ENCODE peak calls at places on chromosomes 7 and 10, in nine cellular contexts. One of them, this sample, is unnamed. For H3K27me3, the result is how much of the 10 kb centered on the place peaks cover.

GRCh38 chr10:31099664-31100063 is 68.0 kb upstream of the ZNF438 start:
- DNase-seq in brain microvascular endothelial cell: no peak
- DNase-seq in neural progenitor cell: no peak
- DNase-seq in kidney epithelial cell: peak
- DNase-seq in fibroblast of lung: peak
- DNase-seq in left ventricle myocardium inferior: no peak
- DNase-seq in transverse colon: peak
- DNase-seq in foreskin keratinocyte: peak
- DNase-seq in esophagus squamous epithelium: no peak
- DNase-seq in this sample: no peak

GRCh38 chr7:150586778-150587152 is 19.6 kb downstream of the GIMAP4 start:
- DNase-seq in brain microvascular endothelial cell: no peak
- DNase-seq in neural progenitor cell: no peak
- DNase-seq in kidney epithelial cell: no peak
- DNase-seq in fibroblast of lung: no peak
- DNase-seq in left ventricle myocardium inferior: no peak
- DNase-seq in transverse colon: no peak
- DNase-seq in foreskin keratinocyte: no peak
- DNase-seq in esophagus squamous epithelium: no peak
- DNase-seq in this sample: no peak

GRCh38 chr7:153091477-153091876 is 331.9 kb downstream of the ACTR3B start:
- DNase-seq in brain microvascular endothelial cell: no peak
- DNase-seq in neural progenitor cell: no peak
- DNase-seq in kidney epithelial cell: no peak
- DNase-seq in fibroblast of lung: no peak
- DNase-seq in left ventricle myocardium inferior: no peak
- DNase-seq in transverse colon: no peak
- DNase-seq in foreskin keratinocyte: no peak
- DNase-seq in esophagus squamous epithelium: no peak
- DNase-seq in this sample: no peak

GRCh38 chr10:59873924-59874323 is 32.4 kb downstream of the CCDC6 start:
- DNase-seq in brain microvascular endothelial cell: no peak
- DNase-seq in neural progenitor cell: no peak
- DNase-seq in kidney epithelial cell: no peak
- DNase-seq in fibroblast of lung: no peak
- DNase-seq in left ventricle myocardium inferior: no peak
- DNase-seq in transverse colon: no peak
- DNase-seq in foreskin keratinocyte: no peak
- DNase-seq in esophagus squamous epithelium: no peak
- DNase-seq in this sample: no peak

GRCh38 chr7:918441-919113 is 35.9 kb downstream of the ADAP1 start:
- DNase-seq in brain microvascular endothelial cell: no peak
- DNase-seq in neural progenitor cell: no peak
- DNase-seq in kidney epithelial cell: no peak
- DNase-seq in fibroblast of lung: no peak
- DNase-seq in left ventricle myocardium inferior: peak
- DNase-seq in transverse colon: peak
- DNase-seq in foreskin keratinocyte: no peak
- DNase-seq in esophagus squamous epithelium: no peak
- DNase-seq in this sample: no peak

GRCh38 chr7:54839538-54840213 is 80.7 kb upstream of the SEC61G start:
- DNase-seq in brain microvascular endothelial cell: peak
- DNase-seq in neural progenitor cell: peak
- DNase-seq in kidney epithelial cell: no peak
- DNase-seq in fibroblast of lung: peak
- DNase-seq in left ventricle myocardium inferior: peak
- DNase-seq in transverse colon: peak
- DNase-seq in foreskin keratinocyte: no peak
- DNase-seq in esophagus squamous epithelium: no peak
- DNase-seq in this sample: peak

GRCh38 chr10:36344240-36344639 is 702.1 kb upstream of the FZD8 start:
- DNase-seq in brain microvascular endothelial cell: no peak
- DNase-seq in neural progenitor cell: no peak
- DNase-seq in kidney epithelial cell: no peak
- DNase-seq in fibroblast of lung: peak
- DNase-seq in left ventricle myocardium inferior: no peak
- DNase-seq in transverse colon: no peak
- DNase-seq in foreskin keratinocyte: no peak
- DNase-seq in esophagus squamous epithelium: no peak
- DNase-seq in this sample: no peak

GRCh38 chr7:135905858-135906257 is 71.3 kb downstream of the MTPN start:
- DNase-seq in brain microvascular endothelial cell: no peak
- DNase-seq in neural progenitor cell: no peak
- DNase-seq in kidney epithelial cell: no peak
- DNase-seq in fibroblast of lung: peak
- DNase-seq in left ventricle myocardium inferior: no peak
- DNase-seq in transverse colon: no peak
- DNase-seq in foreskin keratinocyte: no peak
- DNase-seq in esophagus squamous epithelium: no peak
- DNase-seq in this sample: peak

GRCh38 chr7:139108256-139109187 is 998 bp downstream of the ZC3HAV1 start:
- DNase-seq in brain microvascular endothelial cell: peak
- DNase-seq in neural progenitor cell: peak
- DNase-seq in kidney epithelial cell: no peak
- DNase-seq in fibroblast of lung: peak
- DNase-seq in left ventricle myocardium inferior: peak
- DNase-seq in transverse colon: peak
- DNase-seq in foreskin keratinocyte: no peak
- DNase-seq in esophagus squamous epithelium: no peak
- DNase-seq in this sample: peak

GRCh38 chr10:48739141-48739540 is 54.5 kb downstream of the WDFY4 start:
- DNase-seq in brain microvascular endothelial cell: no peak
- DNase-seq in neural progenitor cell: no peak
- DNase-seq in kidney epithelial cell: no peak
- DNase-seq in fibroblast of lung: no peak
- DNase-seq in left ventricle myocardium inferior: no peak
- DNase-seq in transverse colon: no peak
- DNase-seq in foreskin keratinocyte: no peak
- DNase-seq in esophagus squamous epithelium: no peak
- DNase-seq in this sample: no peak

GRCh38 chr10:48742891-48743845 is 58.5 kb downstream of the WDFY4 start:
- DNase-seq in brain microvascular endothelial cell: no peak
- DNase-seq in neural progenitor cell: peak
- DNase-seq in kidney epithelial cell: no peak
- DNase-seq in fibroblast of lung: no peak
- DNase-seq in left ventricle myocardium inferior: no peak
- DNase-seq in transverse colon: no peak
- DNase-seq in foreskin keratinocyte: no peak
- DNase-seq in esophagus squamous epithelium: no peak
- DNase-seq in this sample: peak

GRCh38 chr10:48737866-48738265 is 53.2 kb downstream of the WDFY4 start:
- DNase-seq in brain microvascular endothelial cell: no peak
- DNase-seq in neural progenitor cell: no peak
- DNase-seq in kidney epithelial cell: no peak
- DNase-seq in fibroblast of lung: no peak
- DNase-seq in left ventricle myocardium inferior: no peak
- DNase-seq in transverse colon: no peak
- DNase-seq in foreskin keratinocyte: peak
- DNase-seq in esophagus squamous epithelium: no peak
- DNase-seq in this sample: no peak

GRCh38 chr10:48735836-48736390 is 51.2 kb downstream of the WDFY4 start:
- DNase-seq in brain microvascular endothelial cell: no peak
- DNase-seq in neural progenitor cell: no peak
- DNase-seq in kidney epithelial cell: no peak
- DNase-seq in fibroblast of lung: no peak
- DNase-seq in left ventricle myocardium inferior: no peak
- DNase-seq in transverse colon: no peak
- DNase-seq in foreskin keratinocyte: no peak
- DNase-seq in esophagus squamous epithelium: no peak
- DNase-seq in this sample: no peak

DNA sequence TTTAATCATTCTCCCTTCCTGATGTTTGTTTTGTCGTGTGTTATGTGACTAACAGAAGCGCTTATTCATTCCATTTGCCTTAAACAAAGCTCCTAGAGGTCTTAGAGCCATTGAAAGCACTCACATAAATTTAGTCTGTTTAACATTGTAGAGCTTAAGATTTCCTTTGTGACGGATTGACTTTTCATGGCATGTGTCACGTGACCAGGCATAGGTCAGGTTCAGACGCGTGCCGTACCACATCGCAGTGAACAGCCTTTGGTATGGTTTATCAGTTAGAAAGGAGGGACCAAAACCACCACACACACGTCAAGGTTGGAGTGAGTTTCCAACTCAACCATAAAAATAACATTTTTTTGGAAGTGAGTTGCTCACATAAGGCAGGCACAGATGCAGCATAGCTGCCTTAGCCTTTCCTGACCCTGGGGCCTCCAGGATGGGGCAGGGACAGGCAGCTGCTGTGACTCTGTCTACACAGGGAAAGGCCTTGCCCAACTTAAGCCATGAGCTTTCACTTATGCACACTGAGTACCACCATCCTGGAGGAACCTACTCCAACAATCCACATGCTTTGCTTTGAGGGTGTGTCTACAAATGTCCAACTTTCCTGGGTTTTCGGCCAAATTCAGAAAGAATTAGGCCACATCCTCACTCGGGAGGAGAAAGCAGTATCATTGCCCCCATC is 55.5 kb downstream of the WDFY4 start:
- DNase-seq in brain microvascular endothelial cell: no peak
- DNase-seq in neural progenitor cell: no peak
- DNase-seq in kidney epithelial cell: no peak
- DNase-seq in fibroblast of lung: no peak
- DNase-seq in left ventricle myocardium inferior: no peak
- DNase-seq in transverse colon: no peak
- DNase-seq in foreskin keratinocyte: no peak
- DNase-seq in esophagus squamous epithelium: no peak
- DNase-seq in this sample: peak
- H3K27me3 ChIP-seq in brain microvascular endothelial cell: under half
- H3K27me3 ChIP-seq in neural progenitor cell: under half
- H3K27me3 ChIP-seq in kidney epithelial cell: under half
- H3K27me3 ChIP-seq in fibroblast of lung: under half
- H3K27me3 ChIP-seq in left ventricle myocardium inferior: under half
- H3K27me3 ChIP-seq in transverse colon: under half
- H3K27me3 ChIP-seq in foreskin keratinocyte: under half
- H3K27me3 ChIP-seq in esophagus squamous epithelium: under half
- H3K27me3 ChIP-seq in this sample: under half

DNA sequence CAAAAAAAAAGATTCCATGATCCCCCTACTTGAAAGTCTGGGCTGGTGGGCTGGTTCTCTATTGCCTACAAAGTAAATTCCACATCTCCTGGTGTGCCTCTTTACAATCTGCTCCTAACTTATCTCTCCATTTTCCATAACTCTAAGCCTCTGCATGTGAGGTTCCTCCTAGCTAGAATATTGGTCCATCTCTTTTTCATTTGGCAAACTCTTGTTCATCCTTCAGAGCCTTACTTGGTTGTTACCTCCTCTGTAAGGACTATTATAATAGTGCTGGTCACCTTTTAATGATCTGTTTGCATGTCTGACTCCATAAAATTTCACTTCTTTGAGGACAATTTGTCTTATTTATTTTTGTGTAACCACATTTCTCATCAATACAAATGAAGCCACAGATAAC is 1.6 kb upstream of the NRCAM start:
- DNase-seq in brain microvascular endothelial cell: no peak
- DNase-seq in neural progenitor cell: no peak
- DNase-seq in kidney epithelial cell: no peak
- DNase-seq in fibroblast of lung: no peak
- DNase-seq in left ventricle myocardium inferior: no peak
- DNase-seq in transverse colon: no peak
- DNase-seq in foreskin keratinocyte: no peak
- DNase-seq in esophagus squamous epithelium: no peak
- DNase-seq in this sample: no peak
- H3K27me3 ChIP-seq in brain microvascular endothelial cell: under half
- H3K27me3 ChIP-seq in neural progenitor cell: half or more
- H3K27me3 ChIP-seq in kidney epithelial cell: under half
- H3K27me3 ChIP-seq in fibroblast of lung: under half
- H3K27me3 ChIP-seq in left ventricle myocardium inferior: half or more
- H3K27me3 ChIP-seq in transverse colon: half or more
- H3K27me3 ChIP-seq in foreskin keratinocyte: half or more
- H3K27me3 ChIP-seq in esophagus squamous epithelium: under half
- H3K27me3 ChIP-seq in this sample: under half

GRCh38 chr10:44966129-44966815 is 6.7 kb downstream of the RASSF4 start:
- DNase-seq in brain microvascular endothelial cell: no peak
- DNase-seq in neural progenitor cell: no peak
- DNase-seq in kidney epithelial cell: no peak
- DNase-seq in fibroblast of lung: no peak
- DNase-seq in left ventricle myocardium inferior: no peak
- DNase-seq in transverse colon: no peak
- DNase-seq in foreskin keratinocyte: no peak
- DNase-seq in esophagus squamous epithelium: no peak
- DNase-seq in this sample: no peak

GRCh38 chr10:44966816-44967509 is 7.4 kb downstream of the RASSF4 start:
- DNase-seq in brain microvascular endothelial cell: no peak
- DNase-seq in neural progenitor cell: no peak
- DNase-seq in kidney epithelial cell: no peak
- DNase-seq in fibroblast of lung: no peak
- DNase-seq in left ventricle myocardium inferior: no peak
- DNase-seq in transverse colon: no peak
- DNase-seq in foreskin keratinocyte: no peak
- DNase-seq in esophagus squamous epithelium: no peak
- DNase-seq in this sample: no peak

GRCh38 chr10:44965651-44966097 is 6.1 kb downstream of the RASSF4 start:
- DNase-seq in brain microvascular endothelial cell: no peak
- DNase-seq in neural progenitor cell: no peak
- DNase-seq in kidney epithelial cell: no peak
- DNase-seq in fibroblast of lung: no peak
- DNase-seq in left ventricle myocardium inferior: no peak
- DNase-seq in transverse colon: no peak
- DNase-seq in foreskin keratinocyte: no peak
- DNase-seq in esophagus squamous epithelium: no peak
- DNase-seq in this sample: peak

GRCh38 chr10:44963772-44964633 is 4.4 kb downstream of the RASSF4 start:
- DNase-seq in brain microvascular endothelial cell: no peak
- DNase-seq in neural progenitor cell: peak
- DNase-seq in kidney epithelial cell: no peak
- DNase-seq in fibroblast of lung: peak
- DNase-seq in left ventricle myocardium inferior: peak
- DNase-seq in transverse colon: no peak
- DNase-seq in foreskin keratinocyte: no peak
- DNase-seq in esophagus squamous epithelium: no peak
- DNase-seq in this sample: no peak

DNA sequence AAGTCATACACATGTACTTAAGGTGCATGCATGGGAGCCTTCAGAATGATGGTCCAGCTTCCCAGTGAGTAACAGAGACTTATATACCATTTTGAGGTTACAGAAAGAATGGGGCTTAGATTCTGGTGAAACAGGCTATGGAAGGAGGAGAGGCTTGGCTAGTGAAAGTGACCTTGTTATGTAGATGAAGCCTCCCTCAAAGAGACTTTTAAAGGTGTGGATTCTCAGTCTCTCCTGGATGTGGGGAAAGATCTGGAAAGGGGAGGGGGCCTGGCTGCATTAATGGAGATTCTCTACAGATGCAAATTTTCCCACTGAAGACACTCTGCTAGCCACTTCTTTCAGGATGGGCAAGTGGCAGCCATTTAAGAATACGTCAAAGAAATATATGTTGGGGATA is 5.5 kb downstream of the RASSF4 start:
- DNase-seq in brain microvascular endothelial cell: no peak
- DNase-seq in neural progenitor cell: no peak
- DNase-seq in kidney epithelial cell: no peak
- DNase-seq in fibroblast of lung: no peak
- DNase-seq in left ventricle myocardium inferior: no peak
- DNase-seq in transverse colon: no peak
- DNase-seq in foreskin keratinocyte: no peak
- DNase-seq in esophagus squamous epithelium: no peak
- DNase-seq in this sample: peak
- H3K27me3 ChIP-seq in brain microvascular endothelial cell: under half
- H3K27me3 ChIP-seq in neural progenitor cell: under half
- H3K27me3 ChIP-seq in kidney epithelial cell: under half
- H3K27me3 ChIP-seq in fibroblast of lung: under half
- H3K27me3 ChIP-seq in left ventricle myocardium inferior: under half
- H3K27me3 ChIP-seq in transverse colon: under half
- H3K27me3 ChIP-seq in foreskin keratinocyte: under half
- H3K27me3 ChIP-seq in esophagus squamous epithelium: under half
- H3K27me3 ChIP-seq in this sample: under half

GRCh38 chr10:114232777-114233176 is 6.3 kb upstream of the VWA2 start:
- DNase-seq in brain microvascular endothelial cell: no peak
- DNase-seq in neural progenitor cell: no peak
- DNase-seq in kidney epithelial cell: no peak
- DNase-seq in fibroblast of lung: no peak
- DNase-seq in left ventricle myocardium inferior: no peak
- DNase-seq in transverse colon: no peak
- DNase-seq in foreskin keratinocyte: no peak
- DNase-seq in esophagus squamous epithelium: no peak
- DNase-seq in this sample: no peak
- H3K27me3 ChIP-seq in brain microvascular endothelial cell: under half
- H3K27me3 ChIP-seq in neural progenitor cell: under half
- H3K27me3 ChIP-seq in kidney epithelial cell: under half
- H3K27me3 ChIP-seq in fibroblast of lung: under half
- H3K27me3 ChIP-seq in left ventricle myocardium inferior: under half
- H3K27me3 ChIP-seq in transverse colon: half or more
- H3K27me3 ChIP-seq in foreskin keratinocyte: under half
- H3K27me3 ChIP-seq in esophagus squamous epithelium: under half
- H3K27me3 ChIP-seq in this sample: under half

This sample was measured in endodermal cell.